ENCODE peak calls at places on chromosomes 4 and X, in seven cellular contexts. P is CD8-positive, alpha-beta memory T cell; Z is heart right ventricle; S is GM23248; Y is cardiac muscle cell; T is AG09309; R is A549. W is an unnamed sample.

GRCh38 chr4:80542747-80543146 is 207.2 kb downstream of the CFAP299 start:
- DNase-seq in P (no peak), S (no peak), Y (no peak), T (no peak), R (no peak), Z (no peak), W (no peak)

GRCh38 chr4:138114434-138114833 is 127.7 kb downstream of the SLC7A11 start:
- DNase-seq in S (peak; percentile 3), P (no peak), Y (peak; percentile 11), T (no peak), R (no peak), Z (no peak), W (no peak)

GRCh38 chr4:82692101-82692780 is 106.4 kb downstream of the SCD5 start:
- DNase-seq in Z (no peak), R (no peak), S (no peak), Y (no peak), P (no peak), T (no peak), W (no peak)

GRCh38 chr4:4852591-4853362 is 6.7 kb upstream of the MSX1 start:
- DNase-seq in R (no peak), T (peak; percentile 46), Z (no peak), S (peak; percentile 95), Y (peak; percentile 69), P (no peak), W (peak; percentile 21)

GRCh38 chrX:77949840-77950239 is 19.6 kb downstream of the PGAM4 start:
- DNase-seq in P (no peak), T (no peak), S (no peak), R (no peak), Y (no peak), Z (no peak), W (no peak)

GRCh38 chr4:22301253-22301652 is 214.6 kb downstream of the ADGRA3 start:
- DNase-seq in P (no peak), Y (no peak), T (no peak), Z (no peak), R (no peak), S (no peak), W (no peak)

GRCh38 chr4:164935363-164935762 is 42.1 kb downstream of the TRIM61 start:
- DNase-seq in P (no peak), R (no peak), Y (no peak), Z (no peak), T (no peak), S (no peak), W (no peak)

GRCh38 chr4:99968330-99968729 is 18.3 kb upstream of the H2AZ1 start:
- DNase-seq in T (peak; percentile 23), S (peak; percentile 80), R (no peak), Z (no peak), P (no peak), Y (peak; percentile 12), W (peak; percentile 56)

GRCh38 chr4:42865572-42866189 is 26.8 kb upstream of the GRXCR1 start:
- DNase-seq in P (peak; percentile 6), S (peak; percentile 58), R (peak; percentile 0), Z (no peak), T (peak; percentile 7), Y (peak; percentile 64), W (peak; percentile 4)

GRCh38 chrX:78673256-78673655 is 14.1 kb upstream of the RTL3 start:
- DNase-seq in Z (no peak), Y (peak; percentile 19), S (no peak), P (no peak), T (no peak), R (no peak), W (peak; percentile 13)

GRCh38 chr4:76950846-76951321 is 1.3 kb downstream of the SEPTIN11 start:
- DNase-seq in R (peak; percentile 10), Z (peak; percentile 21), T (no peak), P (no peak), Y (peak; percentile 52), S (peak; percentile 58), W (no peak)

GRCh38 chrX:96382018-96382417 is 302.6 kb upstream of the DIAPH2 start:
- DNase-seq in T (no peak), Z (no peak), P (no peak), Y (no peak), R (no peak), S (no peak), W (no peak)

GRCh38 chrX:40106677-40107290 is 9.0 kb upstream of the BCOR start:
- DNase-seq in T (no peak), P (no peak), S (peak; percentile 17), Z (peak; percentile 19), Y (no peak), R (no peak), W (no peak)

GRCh38 chr4:40684404-40684803 is 54.7 kb upstream of the RBM47 start:
- DNase-seq in T (no peak), R (no peak), Z (no peak), P (no peak), S (no peak), Y (no peak), W (no peak)

GRCh38 chrX:97070346-97070745 is 186.6 kb downstream of the RPA4 start:
- DNase-seq in Z (no peak), S (no peak), R (no peak), T (no peak), P (no peak), Y (no peak), W (peak; percentile 4)

DNA sequence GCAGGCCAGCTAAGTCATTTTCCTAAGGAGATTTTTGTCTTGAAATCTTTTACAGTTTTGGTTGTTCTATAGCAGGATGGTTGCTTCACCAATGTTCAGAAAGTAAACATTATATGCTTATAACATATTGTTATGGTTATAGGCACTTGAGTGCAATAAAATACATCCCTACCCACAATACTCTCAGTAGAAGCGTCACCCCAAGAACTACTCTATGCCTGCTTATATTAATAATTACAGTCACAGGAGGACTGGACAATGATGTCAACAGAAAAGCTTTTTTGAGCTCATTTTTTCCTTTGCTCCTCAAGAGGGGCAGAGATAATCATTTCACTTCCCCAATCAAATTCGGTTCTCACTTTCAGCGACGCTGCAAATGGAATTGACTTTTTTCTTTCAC is 25.1 kb upstream of the SGMS2 start:
- DNase-seq in R (no peak), S (no peak), Y (no peak), P (no peak), T (no peak), Z (no peak), W (no peak)
- H3K4me3 ChIP-seq in R (no peak overlapping the region), S (no peak overlapping the region), Y (no peak overlapping the region), P (no peak overlapping the region), T (no peak overlapping the region), Z (no peak overlapping the region), W (no peak overlapping the region)

GRCh38 chrX:113868716-113869115 is 715.2 kb upstream of the HTR2C start:
- DNase-seq in Y (peak; percentile 27), T (no peak), R (no peak), Z (no peak), S (no peak), P (no peak), W (no peak)

GRCh38 chrX:113873056-113873455 is 710.8 kb upstream of the HTR2C start:
- DNase-seq in T (no peak), R (no peak), Z (no peak), Y (no peak), S (no peak), P (no peak), W (no peak)

DNA sequence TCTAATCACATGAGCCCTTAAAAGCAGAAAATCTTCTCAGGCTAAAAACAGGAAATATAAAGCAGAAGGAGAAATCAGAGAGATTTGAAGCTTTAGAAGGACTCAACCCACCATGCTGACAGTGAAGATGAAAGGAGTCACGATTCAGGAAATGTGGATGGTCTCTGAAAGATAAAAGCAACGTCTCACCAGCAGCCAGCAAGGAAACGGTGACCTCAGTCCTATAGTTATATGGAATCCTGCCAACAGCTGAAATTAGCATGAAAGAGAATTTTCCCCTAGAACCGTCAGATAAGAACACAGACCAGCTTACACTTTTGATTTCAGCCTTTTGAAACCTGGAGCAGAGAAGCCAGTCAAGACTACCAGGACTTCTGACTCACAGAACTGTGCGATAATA is 715.7 kb upstream of the HTR2C start:
- DNase-seq in P (no peak), R (no peak), Y (peak; percentile 34), Z (no peak), T (no peak), S (no peak), W (no peak)
- H3K4me3 ChIP-seq in P (no peak overlapping the region), R (no peak overlapping the region), Y (no peak overlapping the region), Z (no peak overlapping the region), T (no peak overlapping the region), S (no peak overlapping the region), W (no peak overlapping the region)

GRCh38 chr4:89256203-89256800 is 51.3 kb downstream of the GPRIN3 start:
- DNase-seq in S (no peak), Y (no peak), R (no peak), Z (no peak), P (no peak), T (no peak), W (no peak)

GRCh38 chr4:89253306-89253705 is 54.3 kb downstream of the GPRIN3 start:
- DNase-seq in T (no peak), R (no peak), Z (no peak), P (no peak), S (no peak), Y (no peak), W (no peak)

GRCh38 chr4:89257376-89257775 is 50.2 kb downstream of the GPRIN3 start:
- DNase-seq in R (no peak), Z (no peak), S (no peak), P (no peak), Y (no peak), T (no peak), W (no peak)

GRCh38 chr4:89253935-89254334 is 53.7 kb downstream of the GPRIN3 start:
- DNase-seq in R (no peak), Z (no peak), Y (no peak), P (no peak), S (no peak), T (no peak), W (no peak)

GRCh38 chr4:89254847-89255246 is 52.8 kb downstream of the GPRIN3 start:
- DNase-seq in Y (peak; percentile 46), S (peak; percentile 57), P (peak; percentile 20), R (peak; percentile 10), T (no peak), Z (no peak), W (no peak)
- H3K4me3 ChIP-seq in Y (no peak overlapping the region), S (no peak overlapping the region), P (no peak overlapping the region), R (no peak overlapping the region), T (no peak overlapping the region), Z (no peak overlapping the region), W (no peak overlapping the region)

GRCh38 chr4:6308890-6309643 is 39.4 kb downstream of the WFS1 start:
- DNase-seq in S (peak; percentile 22), Z (peak; percentile 42), P (no peak), Y (peak; percentile 16), R (no peak), T (no peak), W (no peak)

GRCh38 chr4:6307891-6308290 is 38.2 kb downstream of the WFS1 start:
- DNase-seq in T (no peak), Z (no peak), Y (no peak), S (no peak), R (no peak), P (no peak), W (no peak)

GRCh38 chr4:6307230-6307629 is 37.6 kb downstream of the WFS1 start:
- DNase-seq in T (no peak), Z (no peak), R (no peak), S (no peak), Y (no peak), P (no peak), W (no peak)

GRCh38 chr4:6306299-6306698 is 36.6 kb downstream of the WFS1 start:
- DNase-seq in Z (no peak), P (no peak), R (no peak), T (no peak), S (no peak), Y (no peak), W (no peak)

DNA sequence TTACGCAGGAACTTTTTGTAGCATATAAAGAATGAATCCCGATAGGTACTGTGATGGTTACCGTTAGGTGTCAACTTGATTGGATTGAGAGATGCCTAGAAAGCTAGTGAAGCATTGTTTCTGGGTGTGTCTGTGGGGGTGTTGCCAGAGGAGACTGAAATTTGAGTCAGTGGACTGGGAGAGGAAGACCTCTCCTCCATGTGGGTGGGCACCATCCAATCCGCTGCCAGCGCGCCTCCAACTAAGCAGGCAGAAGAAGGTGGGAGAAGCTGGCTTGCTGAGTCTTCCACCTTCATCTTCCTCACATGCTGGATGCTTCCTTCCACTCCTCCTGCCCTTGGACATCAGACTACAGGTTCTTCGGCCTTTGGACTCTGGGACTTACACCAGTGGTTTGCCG is 40.1 kb downstream of the WFS1 start:
- DNase-seq in P (no peak), Z (no peak), R (no peak), Y (no peak), T (no peak), S (no peak), W (no peak)
- H3K4me3 ChIP-seq in P (no peak overlapping the region), Z (peak overlapping the region; percentile 53), R (peak overlapping the region; percentile 38), Y (peak overlapping the region; percentile 46), T (no peak overlapping the region), S (peak overlapping the region; percentile 47), W (no peak overlapping the region)

W was measured in skeletal muscle cell.